ENCODE peak calls at places on chromosomes 3 and 15, in four cellular contexts. D, Q, I and Y are unnamed samples.

GRCh38 chr3:38843898-38844297 is 27.9 kb upstream of the SCN10A start:
- DNase-seq in D (no peak), Q (peak), I (no peak), Y (no peak)

GRCh38 chr3:129582799-129583198 is 23.7 kb downstream of the PLXND1 start:
- DNase-seq in D (no peak), I (no peak), Q (no peak), Y (no peak)

GRCh38 chr3:101824691-101825090 is 24.6 kb upstream of the NFKBIZ start:
- DNase-seq in I (no peak), Q (no peak), D (no peak), Y (no peak)

GRCh38 chr15:60214201-60214600 is 183.6 kb downstream of the ANXA2 start:
- DNase-seq in Q (no peak), I (no peak), D (no peak), Y (no peak)

GRCh38 chr3:38275658-38276057 is 6.4 kb upstream of the SLC22A14 start:
- DNase-seq in D (no peak), Q (no peak), I (no peak), Y (no peak)

GRCh38 chr15:74274485-74275038 is 38.4 kb downstream of the CCDC33 start:
- DNase-seq in I (no peak), D (no peak), Q (no peak), Y (no peak)

GRCh38 chr15:61657461-61657860 is 402.8 kb downstream of the VPS13C start:
- DNase-seq in D (no peak), I (no peak), Q (no peak), Y (no peak)

GRCh38 chr3:129182390-129183180 is 1.1 kb downstream of the CNBP start:
- DNase-seq in Q (no peak), D (no peak), I (no peak), Y (peak)

GRCh38 chr3:66401157-66401550 is 99.7 kb downstream of the LRIG1 start:
- DNase-seq in D (no peak), I (no peak), Q (no peak), Y (no peak)

GRCh38 chr15:50003786-50004334 is 115.2 kb downstream of the ATP8B4 start:
- DNase-seq in I (peak), Q (peak), D (peak), Y (peak)

GRCh38 chr15:71306538-71306937 is 191.3 kb downstream of the THSD4 start:
- DNase-seq in D (no peak), I (no peak), Q (no peak), Y (no peak)

GRCh38 chr15:45790325-45790943 is 155.6 kb downstream of the SQOR start:
- DNase-seq in I (no peak), Q (peak), D (no peak), Y (peak)

GRCh38 chr3:45656575-45657363 is 32.4 kb upstream of the SACM1L start:
- DNase-seq in Q (peak), D (peak), I (peak), Y (peak)

GRCh38 chr3:65291448-65292091 is 603.8 kb upstream of the ADAMTS9 start:
- DNase-seq in Q (no peak), I (no peak), D (no peak), Y (no peak)

GRCh38 chr15:63155486-63155885 is 1.8 kb downstream of the RPS27L start:
- DNase-seq in D (no peak), Q (no peak), I (no peak), Y (no peak)

GRCh38 chr3:191135175-191135574 is 63.9 kb upstream of the OSTN start:
- DNase-seq in D (no peak), I (no peak), Q (no peak), Y (no peak)

GRCh38 chr3:58691997-58692396 is 25.4 kb upstream of the FAM3D start:
- DNase-seq in I (peak), D (no peak), Q (no peak), Y (no peak)

GRCh38 chr3:163684651-163685050 is 1393.6 kb downstream of the SI start:
- DNase-seq in Q (no peak), D (no peak), I (no peak), Y (no peak)

GRCh38 chr15:62296756-62297507 is 131.8 kb upstream of the C2CD4B start:
- DNase-seq in Q (no peak), D (no peak), I (no peak), Y (no peak)

GRCh38 chr3:143847787-143848631 is at the start of gene SLC9A9:
- DNase-seq in D (peak), I (no peak), Q (peak), Y (peak)

GRCh38 chr3:14323401-14324223 is 78.8 kb upstream of the SLC6A6 start:
- DNase-seq in D (no peak), Q (no peak), I (no peak), Y (no peak)

GRCh38 chr15:66039117-66039860 is 170.0 kb downstream of the RAB11A start:
- DNase-seq in D (no peak), Q (no peak), I (no peak), Y (no peak)

GRCh38 chr15:48641416-48641815 is 4.1 kb downstream of the FBN1 start:
- DNase-seq in Q (no peak), I (no peak), D (no peak), Y (no peak)

GRCh38 chr15:55248895-55249294 is 40.7 kb downstream of the RAB27A start:
- DNase-seq in Q (no peak), D (no peak), I (no peak), Y (no peak)

GRCh38 chr15:45795487-45796069 is 160.7 kb downstream of the SQOR start:
- DNase-seq in Q (peak), D (peak), I (peak), Y (peak)

GRCh38 chr15:98518823-98519561 is 129.3 kb upstream of the IGF1R start:
- DNase-seq in D (no peak), I (peak), Q (peak), Y (peak)

GRCh38 chr3:127428344-127429001 is 140.6 kb upstream of the PRR20G start:
- DNase-seq in D (no peak), Q (no peak), I (no peak), Y (no peak)

GRCh38 chr3:38271552-38271951 is 5.9 kb downstream of the SLC22A13 start:
- DNase-seq in D (no peak), Q (no peak), I (no peak), Y (no peak)

GRCh38 chr15:63391669-63392354 is 10.2 kb upstream of the CA12 start:
- DNase-seq in D (no peak), Q (no peak), I (no peak), Y (no peak)

GRCh38 chr3:138265745-138266144 is 63.9 kb downstream of the NME9 start:
- DNase-seq in Q (no peak), D (no peak), I (no peak), Y (no peak)